ENCODE peak calls at places on chromosomes 13 and 19, in eight cellular contexts. R is right lobe of liver, G is NCI-H1092 treated with DMSO at 0.1 percent for 48 hours, J is RKO, K is NCI-H1930, S is mammary epithelial cell, D is foreskin fibroblast, Y is right atrium auricular region. I is an unnamed sample.

GRCh38 chr13:44352671-44353070 is 21.0 kb upstream of the SERP2 start:
- DNase-seq in R (no peak), G (no peak), J (no peak), K (no peak), S (no peak), D (no peak), Y (no peak), I (peak)

GRCh38 chr13:102355251-102355650 is 46.6 kb downstream of the FGF14 start:
- DNase-seq in R (no peak), G (no peak), J (no peak), K (no peak), S (peak), D (no peak), Y (no peak), I (no peak)

GRCh38 chr13:78102121-78102677 is 183.6 kb upstream of the EDNRB start:
- DNase-seq in R (no peak), G (no peak), J (peak), K (no peak), S (peak), D (peak), Y (peak), I (no peak)

GRCh38 chr13:67964091-67964490 is 734.0 kb upstream of the PCDH9 start:
- DNase-seq in R (no peak), G (no peak), J (no peak), K (no peak), S (no peak), D (no peak), Y (no peak), I (no peak)

GRCh38 chr19:50711805-50712204 is 7.8 kb downstream of the SHANK1 start:
- DNase-seq in R (no peak), G (no peak), J (no peak), K (no peak), S (no peak), D (no peak), Y (no peak), I (no peak)

GRCh38 chr13:65292488-65292901 is 1937.6 kb downstream of the PCDH9 start:
- DNase-seq in R (no peak), G (no peak), J (peak), K (no peak), S (no peak), D (peak), Y (no peak), I (no peak)

GRCh38 chr19:32908641-32909190 is 39.1 kb upstream of the SLC7A9 start:
- DNase-seq in R (no peak), G (no peak), J (no peak), K (no peak), S (peak), D (no peak), Y (no peak), I (no peak)

GRCh38 chr13:37667631-37668161 is 69.1 kb upstream of the POSTN start:
- DNase-seq in R (no peak), G (no peak), J (no peak), K (no peak), S (no peak), D (no peak), Y (no peak), I (no peak)

GRCh38 chr19:372306-372890 is 27.8 kb upstream of the MIER2 start:
- DNase-seq in R (no peak), G (peak), J (no peak), K (no peak), S (no peak), D (peak), Y (no peak), I (no peak)

GRCh38 chr19:29714953-29715694 is at the start of gene C19orf12:
- DNase-seq in R (peak), G (peak), J (peak), K (peak), S (peak), D (peak), Y (no peak), I (no peak)

GRCh38 chr13:44523176-44524017 is 52.7 kb downstream of the TSC22D1 start:
- DNase-seq in R (no peak), G (no peak), J (no peak), K (no peak), S (peak), D (peak), Y (no peak), I (no peak)

GRCh38 chr19:13329766-13330165 is 176.5 kb downstream of the CACNA1A start:
- DNase-seq in R (no peak), G (no peak), J (no peak), K (no peak), S (peak), D (no peak), Y (no peak), I (no peak)

GRCh38 chr19:16106121-16106520 is 5.6 kb upstream of the RAB8A start:
- DNase-seq in R (no peak), G (no peak), J (peak), K (no peak), S (peak), D (peak), Y (no peak), I (no peak)

GRCh38 chr13:99687728-99688397 is 186.6 kb downstream of the TM9SF2 start:
- DNase-seq in R (no peak), G (no peak), J (no peak), K (no peak), S (no peak), D (no peak), Y (no peak), I (no peak)

GRCh38 chr13:100454876-100455275 is 133.7 kb downstream of the GGACT start:
- DNase-seq in R (no peak), G (no peak), J (peak), K (no peak), S (peak), D (peak), Y (no peak), I (no peak)

GRCh38 chr13:75687145-75687763 is 51.1 kb downstream of the LMO7 start:
- DNase-seq in R (no peak), G (no peak), J (peak), K (no peak), S (peak), D (peak), Y (no peak), I (no peak)